ENCODE peak calls at places on chromosomes 1 and 21, in nine cellular contexts. E, I, R, O, J, B, M, W and D are unnamed samples.

GRCh38 chr1:86992790-86993189 is 78.4 kb downstream of the HS2ST1 start:
- DNase-seq in E (peak; percentile 14), I (no peak), R (no peak), O (peak; percentile 52), J (no peak), B (no peak), M (no peak), W (no peak), D (peak; percentile 23)

GRCh38 chr1:54487571-54488050 is 60.4 kb upstream of the ACOT11 start:
- DNase-seq in E (no peak), I (no peak), R (no peak), O (no peak), J (no peak), B (no peak), M (no peak), W (no peak), D (no peak)

GRCh38 chr1:230827081-230827681 is 41.1 kb downstream of the C1orf198 start:
- DNase-seq in E (peak; percentile 69), I (no peak), R (no peak), O (no peak), J (peak; percentile 41), B (no peak), M (peak; percentile 56), W (peak; percentile 36), D (no peak)

GRCh38 chr21:41373253-41373652 is 11.4 kb downstream of the MX2 start:
- DNase-seq in E (no peak), I (no peak), R (no peak), O (no peak), J (no peak), B (no peak), M (no peak), W (no peak), D (no peak)

GRCh38 chr1:201021333-201022177 is 2.0 kb downstream of the KIF21B start:
- DNase-seq in E (no peak), I (no peak), R (no peak), O (no peak), J (no peak), B (no peak), M (no peak), W (no peak), D (no peak)

GRCh38 chr1:18583326-18583941 is 47.2 kb upstream of the PAX7 start:
- DNase-seq in E (no peak), I (no peak), R (no peak), O (no peak), J (no peak), B (no peak), M (peak; percentile 40), W (no peak), D (no peak)

GRCh38 chr1:237851209-237851845 is 39.4 kb downstream of the ZP4 start:
- DNase-seq in E (peak; percentile 69), I (peak; percentile 88), R (no peak), O (peak; percentile 40), J (peak; percentile 35), B (peak; percentile 76), M (no peak), W (peak; percentile 42), D (peak; percentile 43)

GRCh38 chr1:35377553-35377952 is 109.0 kb downstream of the ZMYM4 start:
- DNase-seq in E (no peak), I (no peak), R (no peak), O (no peak), J (peak; percentile 68), B (no peak), M (no peak), W (no peak), D (no peak)

GRCh38 chr1:109239580-109240068 is 9.7 kb upstream of the CELSR2 start:
- DNase-seq in E (peak; percentile 77), I (peak; percentile 73), R (no peak), O (peak; percentile 45), J (peak; percentile 46), B (no peak), M (no peak), W (peak; percentile 41), D (peak; percentile 72)

GRCh38 chr21:16870116-16870515 is 642.7 kb upstream of the CXADR start:
- DNase-seq in E (peak; percentile 42), I (no peak), R (no peak), O (no peak), J (peak; percentile 5), B (no peak), M (no peak), W (peak; percentile 41), D (no peak)

GRCh38 chr1:159921700-159922498 is 3.4 kb downstream of the TAGLN2 start:
- DNase-seq in E (no peak), I (no peak), R (no peak), O (peak; percentile 78), J (peak; percentile 34), B (no peak), M (no peak), W (peak; percentile 59), D (peak; percentile 73)

GRCh38 chr1:234230414-234230862 is 142.8 kb upstream of the COA6 start:
- DNase-seq in E (no peak), I (no peak), R (no peak), O (no peak), J (no peak), B (peak; percentile 50), M (no peak), W (peak; percentile 41), D (no peak)

GRCh38 chr1:107704911-107705310 is 260.1 kb downstream of the VAV3 start:
- DNase-seq in E (no peak), I (no peak), R (no peak), O (no peak), J (peak; percentile 4), B (no peak), M (no peak), W (no peak), D (no peak)

GRCh38 chr1:155034318-155035208 is 939 bp downstream of the DCST1 start:
- DNase-seq in E (no peak), I (no peak), R (no peak), O (no peak), J (no peak), B (no peak), M (no peak), W (no peak), D (no peak)

GRCh38 chr1:175656416-175656815 is 87.0 kb downstream of the TNR start:
- DNase-seq in E (no peak), I (no peak), R (no peak), O (no peak), J (no peak), B (no peak), M (no peak), W (no peak), D (no peak)

GRCh38 chr1:5992814-5993552 is 758 bp upstream of the NPHP4 start:
- DNase-seq in E (no peak), I (no peak), R (no peak), O (no peak), J (no peak), B (no peak), M (no peak), W (no peak), D (peak; percentile 69)

GRCh38 chr1:211370669-211371068 is 44.0 kb downstream of the TRAF5 start:
- DNase-seq in E (no peak), I (no peak), R (no peak), O (no peak), J (no peak), B (no peak), M (no peak), W (no peak), D (no peak)

GRCh38 chr1:179187708-179188471 is 41.6 kb downstream of the ABL2 start:
- DNase-seq in E (no peak), I (no peak), R (no peak), O (peak; percentile 3), J (peak; percentile 22), B (no peak), M (no peak), W (no peak), D (no peak)